ENCODE peak calls at places on chromosomes 6 and 20, in nine cellular contexts. S, Z, T, R, G, C, F, O and Q are unnamed samples.

GRCh38 chr6:15398657-15399287 is 152.9 kb downstream of the JARID2 start:
- DNase-seq in S (no peak), Z (no peak), T (no peak), R (no peak), G (no peak), C (no peak), F (no peak), O (no peak), Q (no peak)

GRCh38 chr6:87407531-87407895 is 259 bp upstream of the CFAP206 start:
- DNase-seq in S (no peak), Z (peak), T (peak), R (no peak), G (peak), C (no peak), F (no peak), O (peak), Q (peak)

GRCh38 chr6:4678506-4679300 is 97.5 kb upstream of the CDYL start:
- DNase-seq in S (no peak), Z (no peak), T (no peak), R (no peak), G (no peak), C (no peak), F (no peak), O (no peak), Q (no peak)

GRCh38 chr6:166381381-166381732 is 1.4 kb downstream of the MPC1 start:
- DNase-seq in S (no peak), Z (no peak), T (no peak), R (no peak), G (peak), C (no peak), F (no peak), O (no peak), Q (no peak)

GRCh38 chr6:1070085-1070521 is 241.8 kb upstream of the FOXQ1 start:
- DNase-seq in S (no peak), Z (peak), T (no peak), R (no peak), G (no peak), C (no peak), F (no peak), O (no peak), Q (no peak)

GRCh38 chr6:9412951-9413559 is 977.7 kb upstream of the SLC35B3 start:
- DNase-seq in S (peak), Z (peak), T (no peak), R (peak), G (peak), C (peak), F (peak), O (no peak), Q (no peak)

GRCh38 chr20:49132995-49133451 is 55.1 kb downstream of the STAU1 start:
- DNase-seq in S (peak), Z (peak), T (peak), R (peak), G (peak), C (peak), F (peak), O (peak), Q (peak)

GRCh38 chr20:31698243-31698802 is 24.3 kb downstream of the BCL2L1 start:
- DNase-seq in S (no peak), Z (no peak), T (no peak), R (no peak), G (no peak), C (no peak), F (no peak), O (no peak), Q (no peak)

GRCh38 chr6:148383658-148384417 is 41.2 kb downstream of the SASH1 start:
- DNase-seq in S (no peak), Z (no peak), T (no peak), R (no peak), G (no peak), C (no peak), F (no peak), O (no peak), Q (no peak)

GRCh38 chr6:157217894-157218370 is 105.4 kb downstream of the TMEM242 start:
- DNase-seq in S (no peak), Z (no peak), T (no peak), R (no peak), G (no peak), C (no peak), F (no peak), O (no peak), Q (no peak)

GRCh38 chr6:36383608-36384007 is 3.9 kb downstream of the ETV7 start:
- DNase-seq in S (no peak), Z (no peak), T (no peak), R (no peak), G (peak), C (no peak), F (peak), O (no peak), Q (no peak)

GRCh38 chr6:43138267-43138666 is 32.8 kb upstream of the SRF start:
- DNase-seq in S (no peak), Z (no peak), T (no peak), R (no peak), G (no peak), C (no peak), F (no peak), O (no peak), Q (no peak)

GRCh38 chr6:106476326-106477105 is 116.0 kb downstream of the CRYBG1 start:
- DNase-seq in S (no peak), Z (no peak), T (peak), R (peak), G (peak), C (no peak), F (no peak), O (no peak), Q (no peak)
- H3K4me2 ChIP-seq in S (no peak), Z (no peak), T (no peak), R (peak), G (peak), C (no peak), F (no peak), O (no peak), Q (no peak)

GRCh38 chr20:63957004-63957689 is 931 bp upstream of the UCKL1 start:
- DNase-seq in S (peak), Z (peak), T (peak), R (peak), G (peak), C (peak), F (peak), O (peak), Q (peak)

GRCh38 chr20:63956664-63957003 is 418 bp upstream of the UCKL1 start:
- DNase-seq in S (no peak), Z (no peak), T (no peak), R (no peak), G (peak), C (no peak), F (no peak), O (no peak), Q (no peak)

GRCh38 chr20:63958471-63958870 is 2.3 kb upstream of the UCKL1 start:
- DNase-seq in S (no peak), Z (no peak), T (no peak), R (no peak), G (no peak), C (no peak), F (no peak), O (no peak), Q (no peak)

GRCh38 chr20:63958964-63959698 is 2.9 kb upstream of the UCKL1 start:
- DNase-seq in S (no peak), Z (no peak), T (no peak), R (no peak), G (no peak), C (no peak), F (no peak), O (no peak), Q (no peak)

GRCh38 chr20:63957690-63958441 is 1.6 kb upstream of the UCKL1 start:
- DNase-seq in S (peak), Z (peak), T (peak), R (peak), G (peak), C (peak), F (no peak), O (no peak), Q (no peak)
- H2AFZ ChIP-seq in S (no peak), Z (no peak), T (no peak), R (peak), G (no peak), C (no peak), F (peak), O (no peak), Q (no peak)

DNA sequence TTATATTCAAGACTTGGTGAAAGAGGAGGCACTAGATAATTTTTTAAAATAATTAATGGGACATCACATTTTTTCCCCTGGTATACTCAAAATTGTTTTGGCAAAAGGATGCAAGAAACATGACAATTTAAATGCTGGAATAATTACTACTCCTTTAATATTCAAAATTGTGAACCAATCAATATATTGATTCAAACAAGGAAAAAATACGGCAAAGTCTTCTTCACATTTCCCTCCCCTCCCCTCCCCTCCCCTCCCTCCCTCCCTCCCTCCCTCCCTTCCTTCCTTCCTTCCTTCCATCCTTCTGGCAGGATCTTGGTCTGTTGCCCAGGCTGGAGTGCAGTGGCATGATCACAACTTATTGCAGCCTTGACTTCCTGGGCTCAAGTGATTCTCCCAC is 4.1 kb downstream of the SLC35F1 start:
- DNase-seq in S (no peak), Z (no peak), T (no peak), R (no peak), G (no peak), C (no peak), F (no peak), O (no peak), Q (no peak)
- H3K4me2 ChIP-seq in S (no peak), Z (no peak), T (no peak), R (no peak), G (no peak), C (no peak), F (no peak), O (no peak), Q (no peak)

GRCh38 chr6:47130086-47130485 is 88.0 kb upstream of the ADGRF1 start:
- DNase-seq in S (no peak), Z (no peak), T (no peak), R (no peak), G (no peak), C (no peak), F (no peak), O (no peak), Q (no peak)

GRCh38 chr6:47131773-47132172 is 89.6 kb upstream of the ADGRF1 start:
- DNase-seq in S (no peak), Z (no peak), T (no peak), R (no peak), G (no peak), C (no peak), F (no peak), O (peak), Q (no peak)

GRCh38 chr6:47129129-47129528 is 87.0 kb upstream of the ADGRF1 start:
- DNase-seq in S (no peak), Z (no peak), T (no peak), R (no peak), G (no peak), C (no peak), F (no peak), O (no peak), Q (no peak)

GRCh38 chr6:47132724-47133123 is 90.6 kb upstream of the ADGRF1 start:
- DNase-seq in S (no peak), Z (no peak), T (no peak), R (no peak), G (no peak), C (no peak), F (no peak), O (no peak), Q (no peak)

DNA sequence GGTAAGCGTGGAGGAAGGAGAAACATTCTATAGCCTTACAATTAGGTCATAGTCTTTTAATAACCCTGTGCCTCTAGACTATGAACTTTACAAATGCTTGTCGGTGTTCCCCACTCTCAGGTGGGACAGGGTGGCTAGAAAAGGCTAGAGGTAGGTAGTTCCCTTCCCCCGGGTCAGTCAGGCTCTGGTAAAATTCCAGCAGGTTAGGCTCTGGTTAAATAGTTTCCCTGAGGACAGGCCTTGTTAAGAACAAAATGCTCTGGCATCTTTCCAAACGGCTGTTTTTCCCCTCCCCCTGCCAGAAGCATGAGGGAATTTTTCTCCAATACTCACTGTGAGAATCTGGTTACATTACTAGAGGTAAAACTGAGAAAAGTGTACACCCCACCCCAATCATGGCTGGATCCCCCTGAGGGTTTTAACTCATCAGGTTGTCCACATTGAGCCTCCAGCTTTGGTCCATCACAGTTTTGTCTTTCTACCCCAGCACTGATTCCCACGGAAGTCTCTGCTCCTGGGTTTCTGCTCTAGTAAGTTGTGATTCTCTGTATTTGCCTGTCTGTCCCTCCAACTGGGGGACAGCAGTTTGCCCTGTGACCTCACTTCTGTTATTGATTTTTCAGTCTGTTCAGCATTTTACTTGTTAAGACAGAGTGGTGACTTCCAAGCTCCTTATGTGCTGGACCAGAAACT is 84.7 kb upstream of the ADGRF1 start:
- DNase-seq in S (no peak), Z (peak), T (no peak), R (no peak), G (peak), C (no peak), F (no peak), O (peak), Q (no peak)
- H2AFZ ChIP-seq in S (peak), Z (no peak), T (no peak), R (peak), G (no peak), C (peak), F (no peak), O (no peak), Q (no peak)

GRCh38 chr6:7042654-7043545 is 64.9 kb upstream of the RREB1 start:
- DNase-seq in S (peak), Z (peak), T (no peak), R (no peak), G (no peak), C (peak), F (no peak), O (no peak), Q (no peak)

GRCh38 chr6:7041511-7042026 is 66.2 kb upstream of the RREB1 start:
- DNase-seq in S (no peak), Z (no peak), T (no peak), R (no peak), G (no peak), C (no peak), F (no peak), O (no peak), Q (no peak)

GRCh38 chr6:7045746-7046145 is 62.0 kb upstream of the RREB1 start:
- DNase-seq in S (no peak), Z (no peak), T (no peak), R (no peak), G (no peak), C (no peak), F (no peak), O (no peak), Q (no peak)

GRCh38 chr6:7045331-7045730 is 62.4 kb upstream of the RREB1 start:
- DNase-seq in S (no peak), Z (no peak), T (no peak), R (no peak), G (no peak), C (no peak), F (no peak), O (no peak), Q (no peak)

DNA sequence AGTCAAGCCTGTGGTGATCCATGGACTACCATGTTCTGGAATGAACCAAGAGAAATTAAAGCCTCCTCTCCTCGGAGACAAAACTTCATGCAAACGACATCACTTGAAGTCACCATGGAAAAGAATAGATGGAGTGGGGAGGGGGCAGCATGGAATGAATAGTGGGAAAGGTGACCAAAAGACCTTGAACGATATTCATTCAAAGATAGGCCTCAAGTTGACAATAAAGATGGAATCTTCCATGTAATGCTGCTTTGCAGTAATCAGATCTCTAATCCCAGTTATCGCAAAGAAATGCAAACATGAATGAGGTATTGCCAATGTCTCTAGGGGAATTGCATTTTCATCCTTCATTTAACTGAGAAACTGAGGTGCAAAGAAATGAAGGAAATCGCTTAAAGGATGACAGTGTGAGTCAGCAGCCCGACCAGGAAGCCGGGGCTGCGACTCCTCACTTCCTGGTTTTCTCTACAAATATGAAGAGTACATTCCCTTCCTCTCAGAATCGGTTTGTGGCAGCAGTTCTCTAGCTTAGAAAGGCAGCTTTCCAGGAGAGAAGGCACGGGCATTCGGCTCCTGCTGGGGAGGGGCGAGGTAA is 65.6 kb upstream of the RREB1 start:
- DNase-seq in S (no peak), Z (peak), T (peak), R (no peak), G (peak), C (no peak), F (no peak), O (peak), Q (no peak)
- H3K4me2 ChIP-seq in S (no peak), Z (peak), T (no peak), R (no peak), G (peak), C (peak), F (no peak), O (peak), Q (no peak)